ENCODE peak calls at places on chromosomes 3 and 15, in seven cellular contexts. O, M, J, B, H, I and Y are unnamed samples.

GRCh38 chr3:124558898-124559649 is 171.2 kb upstream of the UMPS start:
- DNase-seq in M (peak; percentile 82), H (peak; percentile 38), I (peak; percentile 97), B (no peak), O (peak; percentile 96), J (no peak), Y (no peak)

GRCh38 chr15:52440414-52440813 is 88.3 kb downstream of the MYO5A start:
- DNase-seq in I (peak; percentile 43), B (no peak), O (peak; percentile 42), M (peak; percentile 45), H (no peak), J (no peak), Y (no peak)

GRCh38 chr15:32723171-32723948 is 5.6 kb downstream of the GREM1 start:
- DNase-seq in J (no peak), H (no peak), O (no peak), I (no peak), B (no peak), M (no peak), Y (no peak)

GRCh38 chr3:48372862-48373435 is 930 bp downstream of the FBXW12 start:
- DNase-seq in I (no peak), B (no peak), O (no peak), M (peak; percentile 81), H (no peak), J (no peak), Y (no peak)

GRCh38 chr3:184506579-184506978 is 55.0 kb upstream of the EPHB3 start:
- DNase-seq in J (no peak), I (no peak), B (no peak), H (no peak), O (peak; percentile 9), M (no peak), Y (no peak)

GRCh38 chr3:144774897-144775296 is 803.3 kb downstream of the DIPK2A start:
- DNase-seq in J (no peak), H (no peak), O (no peak), I (no peak), M (no peak), B (no peak), Y (no peak)

GRCh38 chr3:157294444-157294843 is 134.5 kb upstream of the CCNL1 start:
- DNase-seq in I (no peak), J (no peak), B (no peak), H (no peak), M (no peak), O (peak; percentile 45), Y (no peak)

GRCh38 chr15:64892850-64893403 is 18.8 kb upstream of the ANKDD1A start:
- DNase-seq in H (peak; percentile 21), B (no peak), I (no peak), O (no peak), M (no peak), J (no peak), Y (no peak)

GRCh38 chr3:38031022-38031994 is 1.9 kb upstream of the PLCD1 start:
- DNase-seq in I (no peak), J (no peak), O (no peak), B (no peak), M (peak; percentile 30), H (no peak), Y (no peak)

GRCh38 chr3:162489853-162490252 is 993.2 kb downstream of the OTOL1 start:
- DNase-seq in H (no peak), O (no peak), J (peak; percentile 4), I (peak; percentile 19), M (peak; percentile 37), B (no peak), Y (no peak)

GRCh38 chr15:81293728-81294500 is 30.0 kb downstream of the STARD5 start:
- DNase-seq in I (no peak), H (no peak), M (no peak), O (no peak), B (no peak), J (no peak), Y (no peak)

GRCh38 chr3:130263708-130264107 is 81.8 kb upstream of the COL6A5 start:
- DNase-seq in H (no peak), O (no peak), J (no peak), I (no peak), M (no peak), B (no peak), Y (no peak)

GRCh38 chr3:114121996-114122709 is 56.7 kb downstream of the DRD3 start:
- DNase-seq in O (peak; percentile 68), J (no peak), I (peak; percentile 73), H (no peak), B (no peak), M (no peak), Y (no peak)

GRCh38 chr3:181752202-181752671 is 40.5 kb downstream of the SOX2 start:
- DNase-seq in B (no peak), I (no peak), J (no peak), M (no peak), O (no peak), H (no peak), Y (no peak)

GRCh38 chr15:90367578-90367977 is 15.5 kb downstream of the ZNF774 start:
- DNase-seq in M (no peak), H (no peak), J (peak; percentile 29), B (no peak), O (peak; percentile 54), I (peak; percentile 43), Y (no peak)

DNA sequence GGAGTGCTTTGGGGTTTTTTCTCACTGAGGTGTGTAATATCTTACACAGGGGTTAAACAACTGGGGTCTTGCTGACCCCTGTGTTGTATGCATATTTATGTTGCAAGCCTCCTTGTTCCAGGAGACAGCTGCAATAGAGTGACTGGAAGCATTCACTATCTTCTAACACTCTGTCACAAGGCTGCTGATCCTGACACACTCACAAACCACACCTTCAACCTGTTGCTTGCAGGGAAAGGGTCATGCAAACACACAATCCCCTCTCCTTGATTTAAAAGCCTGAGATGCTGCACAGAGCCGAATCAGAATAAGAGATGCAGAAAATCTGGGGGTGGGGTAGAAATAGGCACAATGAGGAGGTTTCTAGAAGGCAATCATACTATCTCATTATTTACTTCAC is 197.3 kb downstream of the CADPS start:
- DNase-seq in O (no peak), H (no peak), M (no peak), J (no peak), B (no peak), I (no peak), Y (no peak)
- H3K4ac ChIP-seq in O (no peak overlapping the region), H (no peak overlapping the region), M (peak overlapping the region; percentile 36), J (no peak overlapping the region), B (no peak overlapping the region), I (no peak overlapping the region), Y (no peak overlapping the region)

DNA sequence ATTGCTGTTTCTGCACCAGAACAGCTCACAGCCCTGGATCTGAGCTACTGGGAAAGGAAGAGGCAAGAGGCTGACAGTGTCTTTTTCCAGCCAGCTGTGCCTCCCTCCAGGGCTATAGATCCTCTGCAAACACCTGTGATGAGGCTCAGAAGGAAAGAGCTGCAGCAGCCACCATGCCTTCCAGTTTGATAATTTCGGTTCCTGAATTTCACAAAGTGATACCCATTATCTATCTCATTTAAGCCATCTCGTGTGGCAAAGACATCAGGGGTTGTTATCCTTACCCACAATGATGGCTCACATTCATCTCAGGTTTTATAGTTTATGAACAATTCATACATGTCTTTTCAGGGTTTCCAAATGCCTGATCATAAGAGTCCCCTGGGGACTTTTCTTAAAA is 1.8 kb upstream of the LARP6 start:
- DNase-seq in B (no peak), H (no peak), J (no peak), I (no peak), M (no peak), O (peak; percentile 22), Y (no peak)
- H3K9ac ChIP-seq in B (no peak overlapping the region), H (no peak overlapping the region), J (no peak overlapping the region), I (peak overlapping the region; percentile 79), M (no peak overlapping the region), O (peak overlapping the region; percentile 58), Y (no peak overlapping the region)

GRCh38 chr3:52024765-52025452 is 29.2 kb upstream of the RPL29 start:
- DNase-seq in J (no peak), O (no peak), B (no peak), I (no peak), M (no peak), H (no peak), Y (no peak)

GRCh38 chr3:52023860-52024764 is 28.4 kb upstream of the RPL29 start:
- DNase-seq in B (no peak), I (no peak), O (no peak), J (no peak), M (no peak), H (no peak), Y (no peak)

GRCh38 chr3:52026016-52026415 is 30.3 kb upstream of the RPL29 start:
- DNase-seq in J (no peak), O (no peak), I (no peak), M (no peak), B (no peak), H (no peak), Y (no peak)

GRCh38 chr3:52023101-52023770 is 27.5 kb upstream of the RPL29 start:
- DNase-seq in M (no peak), I (no peak), H (no peak), B (no peak), J (no peak), O (no peak), Y (no peak)

DNA sequence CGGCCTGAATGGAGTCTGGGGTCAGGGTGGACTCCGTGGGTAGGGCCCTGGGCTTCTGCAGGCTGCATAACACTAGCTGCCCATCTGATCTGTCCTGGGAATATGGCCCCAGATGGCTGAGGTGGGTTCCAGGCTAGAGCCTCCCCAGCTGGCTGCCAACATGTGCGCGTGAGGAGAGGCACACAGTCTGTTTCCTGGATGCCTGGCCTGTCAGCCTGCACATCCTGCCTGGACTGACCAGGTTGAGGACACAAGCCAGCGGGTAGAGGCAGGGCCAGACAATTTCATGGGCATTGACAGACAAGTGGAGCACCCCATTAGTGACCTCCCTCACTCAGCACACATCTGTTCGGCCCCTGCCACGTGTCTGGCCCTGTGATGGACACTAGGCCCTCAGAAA is 29.8 kb upstream of the RPL29 start:
- DNase-seq in M (no peak), H (no peak), O (no peak), I (no peak), B (no peak), J (no peak), Y (no peak)
- H3K4ac ChIP-seq in M (no peak overlapping the region), H (no peak overlapping the region), O (no peak overlapping the region), I (no peak overlapping the region), B (no peak overlapping the region), J (no peak overlapping the region), Y (no peak overlapping the region)

GRCh38 chr3:15926866-15927265 is 129.1 kb upstream of the ANKRD28 start:
- DNase-seq in I (no peak), M (no peak), B (no peak), O (peak; percentile 54), J (no peak), H (no peak), Y (no peak)

GRCh38 chr3:15923640-15924405 is 126.0 kb upstream of the ANKRD28 start:
- DNase-seq in B (no peak), H (no peak), I (no peak), J (no peak), M (no peak), O (peak; percentile 7), Y (no peak)

GRCh38 chr3:15919971-15920370 is 122.2 kb upstream of the ANKRD28 start:
- DNase-seq in J (no peak), I (no peak), H (no peak), O (no peak), M (no peak), B (no peak), Y (no peak)

GRCh38 chr3:15927969-15928368 is 130.2 kb upstream of the ANKRD28 start:
- DNase-seq in O (no peak), J (no peak), B (no peak), I (no peak), H (no peak), M (no peak), Y (no peak)

DNA sequence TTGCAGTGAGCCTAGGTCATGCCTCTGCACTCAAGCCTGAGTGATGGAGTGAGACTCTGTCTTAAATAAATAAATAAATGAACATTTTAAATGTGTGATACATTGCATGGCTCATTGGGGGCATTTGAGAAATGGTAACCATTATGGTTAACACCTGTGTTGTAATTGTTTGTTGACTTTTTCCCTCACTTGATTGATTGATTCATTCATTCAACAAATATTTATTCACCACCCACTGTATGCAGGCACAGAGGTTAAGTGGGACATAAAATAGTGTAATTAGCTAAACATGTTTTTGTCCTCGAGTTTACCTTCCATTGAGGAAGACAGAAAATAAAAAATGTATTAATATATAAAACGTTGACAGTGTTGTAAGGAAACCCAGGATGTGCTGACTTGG is 127.1 kb upstream of the ANKRD28 start:
- DNase-seq in O (no peak), H (no peak), M (no peak), B (no peak), I (no peak), J (no peak), Y (no peak)
- H3K9ac ChIP-seq in O (no peak overlapping the region), H (no peak overlapping the region), M (no peak overlapping the region), B (no peak overlapping the region), I (no peak overlapping the region), J (no peak overlapping the region), Y (no peak overlapping the region)